ENCODE peak calls at places on chromosome 13, in seven cellular contexts. W is iPS DF 6.9; A is adipocyte; G is lower lobe of right lung; V is CD4-positive, alpha-beta memory T cell; K is mammary epithelial cell; C is GM23338. U is an unnamed sample.

GRCh38 chr13:112141643-112142400 is 74.9 kb downstream of the SOX1 start:
- DNase-seq in W (no peak), A (no peak), G (no peak), V (no peak), K (no peak), C (no peak), U (no peak)

GRCh38 chr13:59641758-59642157 is 522.0 kb downstream of the DIAPH3 start:
- DNase-seq in W (no peak), A (peak; percentile 43), G (no peak), V (no peak), K (no peak), C (no peak), U (no peak)

GRCh38 chr13:51557875-51558604 is 26.2 kb upstream of the WDFY2 start:
- DNase-seq in W (no peak), A (peak; percentile 78), G (no peak), V (no peak), K (peak; percentile 86), C (no peak), U (no peak)

GRCh38 chr13:32426981-32427851 is 714 bp downstream of the N4BP2L1 start:
- DNase-seq in W (no peak), A (peak; percentile 62), G (peak; percentile 76), V (peak; percentile 62), K (no peak), C (peak; percentile 91), U (peak; percentile 87)

GRCh38 chr13:42981317-42981716 is 10.7 kb downstream of the EPSTI1 start:
- DNase-seq in W (no peak), A (peak; percentile 67), G (no peak), V (no peak), K (no peak), C (no peak), U (no peak)

GRCh38 chr13:41694902-41695301 is 237.6 kb downstream of the RGCC start:
- DNase-seq in W (no peak), A (peak; percentile 97), G (no peak), V (no peak), K (peak; percentile 84), C (no peak), U (no peak)

GRCh38 chr13:87677334-87678234 is 6.4 kb downstream of the SLITRK5 start:
- DNase-seq in W (no peak), A (no peak), G (peak; percentile 56), V (no peak), K (no peak), C (peak; percentile 72), U (no peak)

GRCh38 chr13:26971990-26972888 is 199.4 kb downstream of the USP12 start:
- DNase-seq in W (peak; percentile 50), A (no peak), G (peak; percentile 60), V (peak; percentile 15), K (peak; percentile 34), C (peak; percentile 81), U (no peak)

GRCh38 chr13:107992542-107992941 is 222.8 kb downstream of the LIG4 start:
- DNase-seq in W (no peak), A (peak; percentile 16), G (no peak), V (no peak), K (no peak), C (no peak), U (no peak)

GRCh38 chr13:98576215-98576945 is 527 bp downstream of the STK24 start:
- DNase-seq in W (no peak), A (peak; percentile 73), G (peak; percentile 73), V (peak; percentile 55), K (peak; percentile 67), C (peak; percentile 57), U (peak; percentile 55)

GRCh38 chr13:111956261-111957151 is 110.4 kb upstream of the SOX1 start:
- DNase-seq in W (no peak), A (no peak), G (no peak), V (no peak), K (no peak), C (no peak), U (no peak)

GRCh38 chr13:35347679-35348205 is 128.7 kb downstream of the MAB21L1 start:
- DNase-seq in W (no peak), A (no peak), G (no peak), V (no peak), K (no peak), C (peak; percentile 2), U (no peak)

GRCh38 chr13:68708336-68708908 is 1399.2 kb upstream of the ATXN8OS start:
- DNase-seq in W (no peak), A (no peak), G (no peak), V (no peak), K (no peak), C (no peak), U (peak; percentile 18)

GRCh38 chr13:46663644-46664043 is 110.7 kb downstream of the LRCH1 start:
- DNase-seq in W (no peak), A (no peak), G (no peak), V (no peak), K (no peak), C (no peak), U (no peak)

GRCh38 chr13:51625555-51626345 is 41.5 kb downstream of the WDFY2 start:
- DNase-seq in W (no peak), A (peak; percentile 51), G (no peak), V (no peak), K (peak; percentile 36), C (no peak), U (no peak)

GRCh38 chr13:92224052-92224821 is 825.8 kb downstream of the GPC5 start:
- DNase-seq in W (no peak), A (no peak), G (no peak), V (no peak), K (peak; percentile 0), C (no peak), U (no peak)

GRCh38 chr13:32116210-32116609 is 84.6 kb downstream of the FRY start:
- DNase-seq in W (no peak), A (no peak), G (no peak), V (no peak), K (no peak), C (no peak), U (no peak)

GRCh38 chr13:31797154-31797775 is 57.9 kb downstream of the RXFP2 start:
- DNase-seq in W (no peak), A (peak; percentile 81), G (no peak), V (no peak), K (peak; percentile 22), C (peak; percentile 63), U (no peak)

GRCh38 chr13:47708386-47708785 is 292.7 kb downstream of the SUCLA2 start:
- DNase-seq in W (no peak), A (no peak), G (no peak), V (no peak), K (peak; percentile 70), C (no peak), U (no peak)

GRCh38 chr13:105471683-105472082 is 1063.8 kb downstream of the EFNB2 start:
- DNase-seq in W (no peak), A (peak; percentile 89), G (no peak), V (no peak), K (no peak), C (no peak), U (no peak)

GRCh38 chr13:97004886-97005285 is 10.6 kb upstream of the OXGR1 start:
- DNase-seq in W (no peak), A (no peak), G (no peak), V (no peak), K (no peak), C (no peak), U (no peak)

GRCh38 chr13:113849546-113849945 is 14.3 kb downstream of the GAS6 start:
- DNase-seq in W (no peak), A (no peak), G (no peak), V (no peak), K (peak; percentile 78), C (no peak), U (no peak)
- H3K4me1 ChIP-seq in W (no peaks in the 10 kb centered on the region), A (peaks cover 24% of the 10 kb centered on the region), G (peaks cover 43% of the 10 kb centered on the region), V (peaks cover 36% of the 10 kb centered on the region), K (peaks cover 40% of the 10 kb centered on the region), C (peaks cover 3% of the 10 kb centered on the region), U (peaks cover 12% of the 10 kb centered on the region)

DNA sequence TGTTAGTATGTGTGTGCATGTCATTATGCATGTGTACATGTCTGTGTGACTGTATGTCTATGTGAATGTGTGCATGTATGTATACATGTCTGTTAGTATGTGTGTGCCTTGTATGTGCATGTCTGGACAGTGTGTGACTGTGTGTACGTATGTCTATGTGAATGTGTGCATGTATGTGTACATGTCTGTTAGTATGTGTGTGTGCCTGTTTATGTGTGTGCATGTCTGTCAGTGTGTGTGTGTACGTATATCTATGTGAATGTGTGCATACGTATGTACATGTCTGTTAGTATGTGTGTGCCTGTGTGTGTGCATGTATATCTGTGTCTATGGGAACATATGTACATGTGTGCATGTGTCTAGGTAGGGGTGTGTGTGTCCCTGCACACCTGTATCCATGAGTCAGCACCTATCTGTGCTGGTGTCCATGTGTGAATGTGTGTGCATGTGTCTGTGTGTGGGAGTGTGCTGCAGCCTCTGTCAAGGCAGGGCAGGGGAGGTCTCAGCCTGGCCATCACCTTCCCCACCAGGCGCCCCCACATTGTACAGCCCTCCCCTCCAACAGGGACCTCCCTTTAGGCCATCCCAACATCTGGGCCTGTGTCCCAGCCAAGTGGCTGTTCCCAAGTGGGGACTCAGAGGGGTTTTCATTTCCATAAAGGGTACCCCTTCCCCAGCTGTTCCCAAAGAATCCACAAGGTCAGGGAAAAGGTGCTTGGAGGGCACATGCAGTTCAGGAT is 4.4 kb downstream of the GAS6 start:
- DNase-seq in W (no peak), A (no peak), G (no peak), V (no peak), K (no peak), C (no peak), U (no peak)
- H3K4me1 ChIP-seq in W (peaks cover 19% of the 10 kb centered on the region), A (peaks cover 12% of the 10 kb centered on the region), G (peaks cover 73% of the 10 kb centered on the region), V (peaks cover 16% of the 10 kb centered on the region), K (peaks cover 62% of the 10 kb centered on the region), C (peaks cover 35% of the 10 kb centered on the region), U (peaks cover 21% of the 10 kb centered on the region)

DNA sequence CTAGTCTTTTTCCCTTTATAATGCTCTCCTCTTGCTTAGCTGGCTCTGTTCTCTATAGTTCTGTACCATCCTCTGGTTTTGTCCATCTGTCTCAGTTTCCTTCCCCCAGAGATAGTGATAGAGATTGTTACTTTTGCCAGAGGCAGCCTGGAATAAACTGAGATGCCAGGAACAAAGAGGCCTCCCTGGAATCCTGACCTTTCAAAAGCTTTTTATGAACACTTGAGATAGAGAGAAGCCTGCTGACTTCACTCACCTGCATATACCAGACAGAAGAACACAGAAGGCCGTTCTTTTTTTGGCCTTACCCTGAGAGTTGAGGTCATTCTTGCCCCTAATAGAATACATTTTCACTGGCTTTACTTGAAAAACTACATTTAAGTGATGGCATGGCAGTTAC is 150.2 kb downstream of the LHFPL6 start:
- DNase-seq in W (no peak), A (no peak), G (no peak), V (no peak), K (no peak), C (no peak), U (no peak)
- H3K4me1 ChIP-seq in W (no peaks in the 10 kb centered on the region), A (peaks cover 28% of the 10 kb centered on the region), G (peaks cover 37% of the 10 kb centered on the region), V (no peaks in the 10 kb centered on the region), K (no peaks in the 10 kb centered on the region), C (peaks cover 8% of the 10 kb centered on the region), U (peaks cover 13% of the 10 kb centered on the region)

DNA sequence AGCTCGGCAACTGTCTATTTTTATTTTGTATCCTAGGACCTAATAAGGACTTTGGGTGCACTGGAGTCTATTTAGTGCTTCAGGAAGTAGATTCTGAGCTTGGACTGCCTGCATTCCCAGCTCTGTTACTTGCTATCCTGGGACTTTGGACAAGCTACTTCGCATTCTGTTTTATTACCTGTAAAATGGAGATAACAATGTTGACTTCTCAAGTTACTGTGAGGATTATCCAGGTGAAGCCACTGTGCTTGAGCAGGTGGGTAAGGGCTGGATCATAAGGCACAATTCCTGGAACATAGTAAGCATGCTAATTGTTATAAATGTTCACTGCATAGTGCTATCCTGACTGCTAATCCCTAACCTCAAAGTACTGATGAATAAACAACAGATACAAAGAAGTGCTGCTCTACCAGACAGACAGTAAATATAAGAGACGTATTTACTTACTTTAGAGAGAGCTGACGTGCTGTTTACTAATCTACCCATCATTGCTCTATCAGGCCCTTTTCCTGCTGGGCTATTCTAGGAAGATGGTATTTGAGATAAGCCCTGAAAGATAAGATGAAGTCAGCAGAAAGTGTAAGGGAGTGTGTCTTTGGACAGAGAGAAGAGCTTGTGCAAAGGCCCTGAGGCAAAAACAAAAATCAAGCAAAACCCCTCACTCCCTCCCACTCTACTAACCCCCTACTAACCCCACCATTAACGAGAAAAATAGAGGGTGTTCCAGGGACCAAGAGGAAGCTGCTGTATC is 50.8 kb upstream of the FLT1 start:
- DNase-seq in W (no peak), A (no peak), G (no peak), V (no peak), K (no peak), C (no peak), U (no peak)
- H3K4me1 ChIP-seq in W (no peaks in the 10 kb centered on the region), A (no peaks in the 10 kb centered on the region), G (no peaks in the 10 kb centered on the region), V (no peaks in the 10 kb centered on the region), K (no peaks in the 10 kb centered on the region), C (no peaks in the 10 kb centered on the region), U (no peaks in the 10 kb centered on the region)

U was measured in left lung.